ENCODE peak calls at places on chromosomes 16 and 17, in seven cellular contexts. P is Daoy; M is HFFc6; H is BE2C; K is AG08395; F is activated naive CD4-positive, alpha-beta T cell; Z is activated CD4-positive, CD25-positive, alpha-beta regulatory T cell. A is an unnamed sample.

GRCh38 chr17:67628580-67629013 is 89.1 kb upstream of the NOL11 start:
- DNase-seq in M (no peak), K (no peak), H (peak; percentile 51), P (peak; percentile 50), F (no peak), Z (no peak), A (no peak)

GRCh38 chr17:77745702-77746101 is 212.8 kb upstream of the TNRC6C start:
- DNase-seq in F (no peak), K (no peak), Z (no peak), M (no peak), P (no peak), H (no peak), A (no peak)

GRCh38 chr17:75892556-75893224 is 4.1 kb downstream of the TRIM65 start:
- DNase-seq in P (no peak), K (no peak), H (no peak), Z (no peak), F (no peak), M (no peak), A (no peak)

GRCh38 chr17:49404371-49404770 is 10.3 kb downstream of the PHB1 start:
- DNase-seq in H (no peak), K (no peak), P (no peak), M (no peak), Z (no peak), F (no peak), A (no peak)

GRCh38 chr17:38430316-38430715 is 2.1 kb downstream of the ARHGAP23 start:
- DNase-seq in F (no peak), P (no peak), M (peak; percentile 46), Z (no peak), K (peak; percentile 62), H (no peak), A (no peak)

GRCh38 chr17:32558328-32558955 is 71.6 kb downstream of the CDK5R1 start:
- DNase-seq in K (no peak), P (no peak), H (no peak), Z (no peak), M (no peak), F (no peak), A (no peak)

GRCh38 chr16:55102077-55102476 is 171.4 kb downstream of the IRX5 start:
- DNase-seq in Z (no peak), K (no peak), P (no peak), M (no peak), H (no peak), F (no peak), A (no peak)

GRCh38 chr16:8953064-8953463 is 10.6 kb downstream of the USP7 start:
- DNase-seq in Z (no peak), K (no peak), F (no peak), P (no peak), M (no peak), H (no peak), A (no peak)

GRCh38 chr16:69323428-69323827 is 7.0 kb downstream of the PDF start:
- DNase-seq in K (no peak), P (no peak), H (no peak), F (no peak), M (no peak), Z (no peak), A (no peak)

GRCh38 chr16:79599837-79600635 is 501 bp downstream of the MAF start:
- DNase-seq in K (peak; percentile 18), P (peak; percentile 70), H (no peak), F (peak; percentile 17), M (no peak), Z (no peak), A (peak; percentile 14)

GRCh38 chr17:81386646-81387234 is 8.5 kb upstream of the BAHCC1 start:
- DNase-seq in K (no peak), H (no peak), F (no peak), P (no peak), M (no peak), Z (no peak), A (no peak)

GRCh38 chr16:82241469-82242052 is 71.5 kb upstream of the MPHOSPH6 start:
- DNase-seq in M (no peak), Z (no peak), P (no peak), K (no peak), F (no peak), H (no peak), A (no peak)

GRCh38 chr17:49959183-49959935 is 9.6 kb upstream of the DLX4 start:
- DNase-seq in Z (no peak), F (no peak), H (no peak), K (no peak), P (peak; percentile 74), M (peak; percentile 10), A (no peak)

GRCh38 chr17:69103557-69104233 is 38.0 kb downstream of the ABCA6 start:
- DNase-seq in P (no peak), F (no peak), Z (no peak), M (no peak), K (no peak), H (no peak), A (no peak)

GRCh38 chr17:83006515-83007455 is 72.6 kb upstream of the METRNL start:
- DNase-seq in H (no peak), K (peak; percentile 42), P (no peak), F (no peak), Z (no peak), M (no peak), A (no peak)

GRCh38 chr17:11738151-11738550 is 139.9 kb downstream of the DNAH9 start:
- DNase-seq in Z (no peak), K (no peak), H (no peak), P (no peak), F (no peak), M (no peak), A (no peak)

GRCh38 chr17:40477796-40478195 is 23.6 kb downstream of the TNS4 start:
- DNase-seq in K (no peak), Z (no peak), F (no peak), H (no peak), M (no peak), P (no peak), A (no peak)

GRCh38 chr16:57752581-57753447 is 17.2 kb downstream of the KATNB1 start:
- DNase-seq in Z (no peak), P (no peak), H (peak; percentile 8), M (no peak), F (no peak), K (no peak), A (no peak)

GRCh38 chr16:85638695-85639409 is 25.7 kb downstream of the GSE1 start:
- DNase-seq in M (no peak), F (no peak), Z (no peak), K (no peak), H (no peak), P (no peak), A (no peak)

GRCh38 chr17:72394531-72394930 is 273.7 kb downstream of the SOX9 start:
- DNase-seq in Z (no peak), F (no peak), K (no peak), M (no peak), H (no peak), P (peak; percentile 38), A (no peak)

GRCh38 chr16:67406628-67407027 is 9.6 kb downstream of the ZDHHC1 start:
- DNase-seq in H (no peak), M (peak; percentile 83), K (peak; percentile 95), F (no peak), P (peak; percentile 74), Z (no peak), A (no peak)

GRCh38 chr17:80372922-80373570 is 41.9 kb upstream of the ENDOV start:
- DNase-seq in K (no peak), Z (no peak), P (no peak), H (no peak), F (no peak), M (no peak), A (no peak)

GRCh38 chr17:75289832-75290337 is 652 bp upstream of the SLC25A19 start:
- DNase-seq in H (peak; percentile 48), K (peak; percentile 35), F (peak; percentile 39), Z (no peak), M (peak; percentile 64), P (peak; percentile 57), A (peak; percentile 29)

GRCh38 chr16:1651055-1651454 is 27.0 kb upstream of the JPT2 start:
- DNase-seq in Z (no peak), P (no peak), F (no peak), H (no peak), K (no peak), M (peak; percentile 3), A (no peak)

GRCh38 chr17:27968206-27968732 is 74.2 kb upstream of the NLK start:
- DNase-seq in Z (no peak), M (no peak), K (no peak), P (no peak), F (no peak), H (peak; percentile 51), A (no peak)

GRCh38 chr17:76816590-76817135 is 51.5 kb upstream of the MGAT5B start:
- DNase-seq in F (peak; percentile 31), K (peak; percentile 68), P (peak; percentile 69), M (peak; percentile 36), Z (no peak), H (peak; percentile 77), A (peak; percentile 10)

GRCh38 chr16:12535535-12536411 is 267.9 kb downstream of the CPPED1 start:
- DNase-seq in Z (no peak), M (no peak), K (no peak), P (peak; percentile 12), H (no peak), F (no peak), A (no peak)